ENCODE peak calls at places on chromosomes 4 and X, in four cellular contexts. I, U, M and X are unnamed samples.
A peak's percentile ranks its signal among the peaks of the same experiment; 100 is the strongest.

GRCh38 chr4:141807073-141807472 is 170.7 kb downstream of the IL15 start:
- DNase-seq in M (peak; percentile 21), I (no peak), U (no peak), X (no peak)

GRCh38 chr4:37682701-37683401 is 3.3 kb downstream of the RELL1 start:
- DNase-seq in M (no peak), I (no peak), U (no peak), X (no peak)

GRCh38 chr4:170652571-170652970 is 562.8 kb upstream of the AADAT start:
- DNase-seq in U (no peak), M (no peak), I (peak; percentile 21), X (no peak)

GRCh38 chr4:58136611-58137010 is 1026.4 kb upstream of the IGFBP7 start:
- DNase-seq in I (no peak), M (no peak), U (no peak), X (no peak)

GRCh38 chr4:87073570-87074470 is 139.0 kb downstream of the AFF1 start:
- DNase-seq in U (no peak), I (no peak), M (no peak), X (no peak)

GRCh38 chr4:110480031-110480549 is 4.1 kb downstream of the ENPEP start:
- DNase-seq in I (peak; percentile 99), U (peak; percentile 85), M (peak; percentile 67), X (peak; percentile 97)

GRCh38 chrX:101658661-101659477 is 781 bp downstream of the ARMCX2 start:
- DNase-seq in U (no peak), M (peak; percentile 79), I (no peak), X (no peak)

GRCh38 chr4:48333587-48333986 is 7.7 kb upstream of the SLAIN2 start:
- DNase-seq in M (peak; percentile 7), U (no peak), I (no peak), X (no peak)

GRCh38 chr4:115484479-115484878 is 371.1 kb upstream of the NDST4 start:
- DNase-seq in U (no peak), M (no peak), I (no peak), X (no peak)

GRCh38 chr4:70382691-70383181 is at the start of gene SMR3B:
- DNase-seq in I (no peak), U (no peak), M (no peak), X (no peak)

GRCh38 chrX:41236629-41237028 is 97.3 kb upstream of the DDX3X start:
- DNase-seq in I (no peak), M (no peak), U (no peak), X (no peak)

GRCh38 chr4:138034871-138035270 is 207.3 kb downstream of the SLC7A11 start:
- DNase-seq in U (peak; percentile 71), M (peak; percentile 17), I (no peak), X (no peak)

GRCh38 chr4:169000315-169000714 is 9.7 kb downstream of the CBR4 start:
- DNase-seq in M (no peak), I (no peak), U (no peak), X (no peak)

GRCh38 chrX:47577424-47577823 is 4.8 kb upstream of the TIMP1 start:
- DNase-seq in U (no peak), I (no peak), M (no peak), X (no peak)

GRCh38 chrX:41594634-41595033 is 94.1 kb upstream of the GPR34 start:
- DNase-seq in I (no peak), U (no peak), M (no peak), X (no peak)

GRCh38 chrX:40531056-40531826 is 49.5 kb upstream of the ATP6AP2 start:
- DNase-seq in U (no peak), M (no peak), I (no peak), X (no peak)

GRCh38 chr4:136706942-136707341 is 825.4 kb downstream of the PCDH18 start:
- DNase-seq in U (no peak), I (no peak), M (no peak), X (no peak)

GRCh38 chr4:101155368-101155767 is 192.0 kb downstream of the PPP3CA start:
- DNase-seq in I (no peak), U (no peak), M (peak; percentile 66), X (peak; percentile 35)

GRCh38 chr4:84814100-84814750 is 152.3 kb downstream of the WDFY3 start:
- DNase-seq in U (peak; percentile 89), I (peak; percentile 51), M (peak; percentile 67), X (peak; percentile 37)

GRCh38 chr4:20422398-20422797 is 170.7 kb downstream of the SLIT2 start:
- DNase-seq in I (no peak), M (peak; percentile 33), U (no peak), X (no peak)

GRCh38 chr4:83490876-83491450 is 6.1 kb upstream of the ABRAXAS1 start:
- DNase-seq in M (peak; percentile 53), I (no peak), U (no peak), X (no peak)

GRCh38 chr4:151784676-151785075 is 23.9 kb upstream of the GATB start:
- DNase-seq in I (no peak), M (no peak), U (no peak), X (no peak)

GRCh38 chrX:42090395-42090794 is 167.0 kb upstream of the CASK start:
- DNase-seq in I (no peak), U (no peak), M (no peak), X (no peak)

GRCh38 chr4:76588268-76588667 is 153.2 kb downstream of the SHROOM3 start:
- DNase-seq in M (no peak), U (no peak), I (no peak), X (no peak)

GRCh38 chr4:2914220-2915126 is 48.7 kb downstream of the NOP14 start:
- DNase-seq in M (no peak), I (no peak), U (no peak), X (no peak)

GRCh38 chrX:101430457-101431078 is 22.5 kb downstream of the HNRNPH2 start:
- DNase-seq in U (no peak), I (no peak), M (peak; percentile 37), X (no peak)

GRCh38 chrX:29136904-29137303 is 549.7 kb downstream of the IL1RAPL1 start:
- DNase-seq in M (no peak), U (no peak), I (no peak), X (no peak)

GRCh38 chrX:29478336-29479069 is 736.9 kb upstream of the MAGEB2 start:
- DNase-seq in I (no peak), U (no peak), M (peak; percentile 28), X (no peak)

GRCh38 chr4:98617358-98618047 is 40.9 kb downstream of the TSPAN5 start:
- DNase-seq in I (no peak), M (no peak), U (no peak), X (no peak)

GRCh38 chrX:134926864-134927263 is 63.9 kb upstream of the SMIM10 start:
- DNase-seq in M (no peak), I (no peak), U (no peak), X (no peak)

GRCh38 chr4:141636771-141637460 is 533 bp downstream of the IL15 start:
- DNase-seq in M (peak; percentile 71), I (no peak), U (no peak), X (peak; percentile 27)

GRCh38 chr4:145278341-145279121 is 98.1 kb upstream of the OTUD4 start:
- DNase-seq in U (peak; percentile 34), I (no peak), M (peak; percentile 10), X (no peak)

GRCh38 chr4:69617083-69617694 is 22.3 kb downstream of the UGT2A2 start:
- DNase-seq in M (no peak), U (peak; percentile 26), I (no peak), X (no peak)

GRCh38 chr4:42151568-42152506 is 618 bp downstream of the BEND4 start:
- DNase-seq in I (no peak), U (no peak), M (no peak), X (no peak)

GRCh38 chrX:31397119-31397518 is 325.3 kb upstream of the FTHL17 start:
- DNase-seq in I (no peak), M (peak; percentile 52), U (peak; percentile 24), X (no peak)

GRCh38 chrX:19440713-19441112 is 74.6 kb downstream of the MAP3K15 start:
- DNase-seq in U (peak; percentile 5), I (peak; percentile 0), M (peak; percentile 4), X (peak; percentile 1)